ENCODE peak calls at places on chromosomes 6 and 20, in seven cellular contexts. One of them, this sample, is unnamed.

GRCh38 chr6:16819752-16820151 is 58.5 kb upstream of the ATXN1 start:
- DNase-seq in HEK293T: no peak
- DNase-seq in HCT116: no peak
- DNase-seq in HepG2: no peak
- DNase-seq in H1: no peak
- DNase-seq in GM12878: no peak
- DNase-seq in WTC11: no peak
- DNase-seq in this sample: peak

GRCh38 chr6:36818741-36819140 is 20.5 kb downstream of the CPNE5 start:
- DNase-seq in HEK293T: no peak
- DNase-seq in HCT116: no peak
- DNase-seq in HepG2: no peak
- DNase-seq in H1: no peak
- DNase-seq in GM12878: no peak
- DNase-seq in WTC11: no peak
- DNase-seq in this sample: no peak

GRCh38 chr20:59165389-59165785 is 1.8 kb downstream of the ZNF831 start:
- DNase-seq in HEK293T: no peak
- DNase-seq in HCT116: no peak
- DNase-seq in HepG2: no peak
- DNase-seq in H1: no peak
- DNase-seq in GM12878: no peak
- DNase-seq in WTC11: no peak
- DNase-seq in this sample: no peak

GRCh38 chr6:100472674-100473073 is 8.0 kb upstream of the SIM1 start:
- DNase-seq in HEK293T: no peak
- DNase-seq in HCT116: no peak
- DNase-seq in HepG2: no peak
- DNase-seq in H1: no peak
- DNase-seq in GM12878: peak
- DNase-seq in WTC11: no peak
- DNase-seq in this sample: no peak

GRCh38 chr6:46773201-46773855 is 19.9 kb upstream of the MEP1A start:
- DNase-seq in HEK293T: no peak
- DNase-seq in HCT116: no peak
- DNase-seq in HepG2: no peak
- DNase-seq in H1: no peak
- DNase-seq in GM12878: no peak
- DNase-seq in WTC11: no peak
- DNase-seq in this sample: no peak

GRCh38 chr6:166754218-166755030 is 127.4 kb upstream of the RPS6KA2 start:
- DNase-seq in HEK293T: no peak
- DNase-seq in HCT116: no peak
- DNase-seq in HepG2: no peak
- DNase-seq in H1: no peak
- DNase-seq in GM12878: no peak
- DNase-seq in WTC11: no peak
- DNase-seq in this sample: no peak

GRCh38 chr6:15527838-15528617 is 134.8 kb downstream of the DTNBP1 start:
- DNase-seq in HEK293T: no peak
- DNase-seq in HCT116: no peak
- DNase-seq in HepG2: no peak
- DNase-seq in H1: no peak
- DNase-seq in GM12878: no peak
- DNase-seq in WTC11: no peak
- DNase-seq in this sample: no peak

GRCh38 chr20:62407221-62407992 is at the start of gene CABLES2:
- DNase-seq in HEK293T: peak
- DNase-seq in HCT116: peak
- DNase-seq in HepG2: peak
- DNase-seq in H1: peak
- DNase-seq in GM12878: peak
- DNase-seq in WTC11: peak
- DNase-seq in this sample: peak

GRCh38 chr6:79797105-79797504 is 150.2 kb downstream of the ELOVL4 start:
- DNase-seq in HEK293T: no peak
- DNase-seq in HCT116: no peak
- DNase-seq in HepG2: no peak
- DNase-seq in H1: no peak
- DNase-seq in GM12878: no peak
- DNase-seq in WTC11: no peak
- DNase-seq in this sample: no peak

GRCh38 chr6:142207265-142207877 is 60.3 kb downstream of the VTA1 start:
- DNase-seq in HEK293T: peak
- DNase-seq in HCT116: peak
- DNase-seq in HepG2: peak
- DNase-seq in H1: peak
- DNase-seq in GM12878: no peak
- DNase-seq in WTC11: peak
- DNase-seq in this sample: peak

GRCh38 chr6:20129290-20130088 is 82.8 kb downstream of the MBOAT1 start:
- DNase-seq in HEK293T: no peak
- DNase-seq in HCT116: no peak
- DNase-seq in HepG2: no peak
- DNase-seq in H1: no peak
- DNase-seq in GM12878: no peak
- DNase-seq in WTC11: no peak
- DNase-seq in this sample: no peak

GRCh38 chr20:3874194-3874824 is 14.9 kb upstream of the PANK2 start:
- DNase-seq in HEK293T: no peak
- DNase-seq in HCT116: no peak
- DNase-seq in HepG2: no peak
- DNase-seq in H1: no peak
- DNase-seq in GM12878: no peak
- DNase-seq in WTC11: no peak
- DNase-seq in this sample: no peak

GRCh38 chr20:20367681-20368413 is at the start of gene INSM1:
- DNase-seq in HEK293T: peak
- DNase-seq in HCT116: no peak
- DNase-seq in HepG2: no peak
- DNase-seq in H1: no peak
- DNase-seq in GM12878: no peak
- DNase-seq in WTC11: peak
- DNase-seq in this sample: no peak

GRCh38 chr6:31493875-31494694 is 3.9 kb upstream of the MICB start:
- DNase-seq in HEK293T: peak
- DNase-seq in HCT116: peak
- DNase-seq in HepG2: peak
- DNase-seq in H1: no peak
- DNase-seq in GM12878: peak
- DNase-seq in WTC11: peak
- DNase-seq in this sample: peak

GRCh38 chr6:121485359-121485809 is 49.9 kb downstream of the GJA1 start:
- DNase-seq in HEK293T: no peak
- DNase-seq in HCT116: peak
- DNase-seq in HepG2: no peak
- DNase-seq in H1: no peak
- DNase-seq in GM12878: no peak
- DNase-seq in WTC11: no peak
- DNase-seq in this sample: no peak

GRCh38 chr6:81439417-81439816 is 313.1 kb downstream of the TENT5A start:
- DNase-seq in HEK293T: no peak
- DNase-seq in HCT116: no peak
- DNase-seq in HepG2: no peak
- DNase-seq in H1: no peak
- DNase-seq in GM12878: no peak
- DNase-seq in WTC11: no peak
- DNase-seq in this sample: no peak

GRCh38 chr20:52035977-52036376 is 155.6 kb downstream of the ZFP64 start:
- DNase-seq in HEK293T: no peak
- DNase-seq in HCT116: no peak
- DNase-seq in HepG2: no peak
- DNase-seq in H1: no peak
- DNase-seq in GM12878: no peak
- DNase-seq in WTC11: no peak
- DNase-seq in this sample: no peak

GRCh38 chr20:8842525-8842924 is 226.4 kb upstream of the PLCB4 start:
- DNase-seq in HEK293T: no peak
- DNase-seq in HCT116: no peak
- DNase-seq in HepG2: no peak
- DNase-seq in H1: no peak
- DNase-seq in GM12878: no peak
- DNase-seq in WTC11: no peak
- DNase-seq in this sample: no peak

GRCh38 chr20:60249436-60249835 is 291.2 kb downstream of the CDH26 start:
- DNase-seq in HEK293T: no peak
- DNase-seq in HCT116: no peak
- DNase-seq in HepG2: no peak
- DNase-seq in H1: peak
- DNase-seq in GM12878: no peak
- DNase-seq in WTC11: no peak
- DNase-seq in this sample: no peak

GRCh38 chr20:36399147-36399968 is 93.2 kb downstream of the DLGAP4 start:
- DNase-seq in HEK293T: peak
- DNase-seq in HCT116: peak
- DNase-seq in HepG2: peak
- DNase-seq in H1: peak
- DNase-seq in GM12878: no peak
- DNase-seq in WTC11: peak
- DNase-seq in this sample: peak

GRCh38 chr20:34843421-34843820 is 18.0 kb upstream of the NCOA6 start:
- DNase-seq in HEK293T: no peak
- DNase-seq in HCT116: no peak
- DNase-seq in HepG2: no peak
- DNase-seq in H1: no peak
- DNase-seq in GM12878: no peak
- DNase-seq in WTC11: no peak
- DNase-seq in this sample: no peak

GRCh38 chr6:14655990-14656640 is 538.5 kb downstream of the CD83 start:
- DNase-seq in HEK293T: no peak
- DNase-seq in HCT116: no peak
- DNase-seq in HepG2: no peak
- DNase-seq in H1: no peak
- DNase-seq in GM12878: no peak
- DNase-seq in WTC11: no peak
- DNase-seq in this sample: no peak

GRCh38 chr6:20400476-20401402 is 940 bp upstream of the E2F3 start:
- DNase-seq in HEK293T: peak
- DNase-seq in HCT116: peak
- DNase-seq in HepG2: peak
- DNase-seq in H1: no peak
- DNase-seq in GM12878: no peak
- DNase-seq in WTC11: peak
- DNase-seq in this sample: peak

GRCh38 chr20:33669224-33669623 is 2.5 kb downstream of the ACTL10 start:
- DNase-seq in HEK293T: no peak
- DNase-seq in HCT116: no peak
- DNase-seq in HepG2: no peak
- DNase-seq in H1: no peak
- DNase-seq in GM12878: no peak
- DNase-seq in WTC11: no peak
- DNase-seq in this sample: no peak

GRCh38 chr20:59185809-59186208 is 22.2 kb downstream of the ZNF831 start:
- DNase-seq in HEK293T: no peak
- DNase-seq in HCT116: no peak
- DNase-seq in HepG2: no peak
- DNase-seq in H1: no peak
- DNase-seq in GM12878: no peak
- DNase-seq in WTC11: no peak
- DNase-seq in this sample: no peak

GRCh38 chr6:159754959-159755914 is 6.6 kb upstream of the ACAT2 start:
- DNase-seq in HEK293T: no peak
- DNase-seq in HCT116: no peak
- DNase-seq in HepG2: no peak
- DNase-seq in H1: no peak
- DNase-seq in GM12878: no peak
- DNase-seq in WTC11: no peak
- DNase-seq in this sample: no peak

GRCh38 chr6:32972353-32973143 is 4.2 kb downstream of the BRD2 start:
- DNase-seq in HEK293T: no peak
- DNase-seq in HCT116: no peak
- DNase-seq in HepG2: no peak
- DNase-seq in H1: no peak
- DNase-seq in GM12878: no peak
- DNase-seq in WTC11: peak
- DNase-seq in this sample: peak

GRCh38 chr20:36368400-36368799 is 62.3 kb downstream of the DLGAP4 start:
- DNase-seq in HEK293T: no peak
- DNase-seq in HCT116: no peak
- DNase-seq in HepG2: no peak
- DNase-seq in H1: no peak
- DNase-seq in GM12878: no peak
- DNase-seq in WTC11: no peak
- DNase-seq in this sample: peak

GRCh38 chr6:24415753-24416152 is 13.0 kb downstream of the MRS2 start:
- DNase-seq in HEK293T: no peak
- DNase-seq in HCT116: no peak
- DNase-seq in HepG2: no peak
- DNase-seq in H1: no peak
- DNase-seq in GM12878: no peak
- DNase-seq in WTC11: no peak
- DNase-seq in this sample: no peak

GRCh38 chr6:111781055-111781708 is 92.1 kb downstream of the FYN start:
- DNase-seq in HEK293T: no peak
- DNase-seq in HCT116: no peak
- DNase-seq in HepG2: no peak
- DNase-seq in H1: no peak
- DNase-seq in GM12878: no peak
- DNase-seq in WTC11: no peak
- DNase-seq in this sample: peak

GRCh38 chr6:154161689-154162088 is 122.6 kb downstream of the OPRM1 start:
- DNase-seq in HEK293T: no peak
- DNase-seq in HCT116: no peak
- DNase-seq in HepG2: no peak
- DNase-seq in H1: no peak
- DNase-seq in GM12878: peak
- DNase-seq in WTC11: no peak
- DNase-seq in this sample: no peak
- TF ChIP-seq SP1 in HEK293T: no peak
- TF ChIP-seq SP1 in HCT116: no peak
- TF ChIP-seq SP1 in HepG2: no peak
- TF ChIP-seq SP1 in H1: no peak
- TF ChIP-seq SP1 in GM12878: no peak
- TF ChIP-seq SP1 in WTC11: no peak
- TF ChIP-seq SP1 in this sample: no peak

GRCh38 chr6:135851442-135852271 is at the start of gene PDE7B:
- DNase-seq in HEK293T: peak
- DNase-seq in HCT116: no peak
- DNase-seq in HepG2: no peak
- DNase-seq in H1: peak
- DNase-seq in GM12878: no peak
- DNase-seq in WTC11: peak
- DNase-seq in this sample: no peak
- TF ChIP-seq SP1 in HEK293T: no peak
- TF ChIP-seq SP1 in HCT116: no peak
- TF ChIP-seq SP1 in HepG2: no peak
- TF ChIP-seq SP1 in H1: no peak
- TF ChIP-seq SP1 in GM12878: no peak
- TF ChIP-seq SP1 in WTC11: no peak
- TF ChIP-seq SP1 in this sample: no peak

GRCh38 chr6:50285735-50286134 is 236.0 kb upstream of the DEFB112 start:
- DNase-seq in HEK293T: no peak
- DNase-seq in HCT116: no peak
- DNase-seq in HepG2: no peak
- DNase-seq in H1: no peak
- DNase-seq in GM12878: no peak
- DNase-seq in WTC11: no peak
- DNase-seq in this sample: no peak
- TF ChIP-seq SP1 in HEK293T: no peak
- TF ChIP-seq SP1 in HCT116: no peak
- TF ChIP-seq SP1 in HepG2: no peak
- TF ChIP-seq SP1 in H1: no peak
- TF ChIP-seq SP1 in GM12878: no peak
- TF ChIP-seq SP1 in WTC11: no peak
- TF ChIP-seq SP1 in this sample: no peak

GRCh38 chr6:129517288-129517687 is 192.7 kb downstream of the ARHGAP18 start:
- DNase-seq in HEK293T: no peak
- DNase-seq in HCT116: no peak
- DNase-seq in HepG2: no peak
- DNase-seq in H1: no peak
- DNase-seq in GM12878: no peak
- DNase-seq in WTC11: no peak
- DNase-seq in this sample: no peak
- TF ChIP-seq SP1 in HEK293T: no peak
- TF ChIP-seq SP1 in HCT116: no peak
- TF ChIP-seq SP1 in HepG2: no peak
- TF ChIP-seq SP1 in H1: no peak
- TF ChIP-seq SP1 in GM12878: no peak
- TF ChIP-seq SP1 in WTC11: no peak
- TF ChIP-seq SP1 in this sample: no peak

This sample was measured in K562.